ENCODE peak calls at places on chromosomes 13 and 19, in six cellular contexts. S, T, Y, Z, L and X are unnamed samples.

GRCh38 chr13:23889598-23890224 is 511 bp upstream of the MIPEP start:
- DNase-seq in L (no peak), Z (peak; percentile 15), Y (peak; percentile 3), S (no peak), T (no peak), X (no peak)

GRCh38 chr13:61142506-61142905 is 273.1 kb downstream of the PCDH20 start:
- DNase-seq in Y (no peak), L (no peak), S (no peak), T (no peak), Z (no peak), X (no peak)

GRCh38 chr13:100273138-100273537 is 184.2 kb downstream of the PCCA start:
- DNase-seq in Z (no peak), Y (no peak), S (no peak), T (no peak), L (no peak), X (no peak)

GRCh38 chr13:76630629-76631028 is 255.6 kb downstream of the KCTD12 start:
- DNase-seq in S (no peak), L (no peak), T (no peak), Z (no peak), Y (no peak), X (no peak)

GRCh38 chr19:31946491-31946890 is 398.9 kb upstream of the ZNF507 start:
- DNase-seq in T (no peak), L (peak; percentile 15), Y (no peak), Z (no peak), S (no peak), X (no peak)

GRCh38 chr13:40961224-40961623 is 57.9 kb downstream of the ELF1 start:
- DNase-seq in L (no peak), Y (no peak), Z (no peak), S (no peak), T (no peak), X (no peak)

GRCh38 chr13:102392810-102393209 is 9.0 kb downstream of the FGF14 start:
- DNase-seq in Y (no peak), T (no peak), L (no peak), S (no peak), Z (no peak), X (no peak)

GRCh38 chr19:13082192-13083007 is 20.3 kb downstream of the LYL1 start:
- DNase-seq in Z (peak; percentile 40), Y (peak; percentile 48), S (no peak), L (no peak), T (no peak), X (peak; percentile 69)

GRCh38 chr19:3382460-3383100 is 16.2 kb downstream of the NFIC start:
- DNase-seq in L (no peak), Z (no peak), Y (no peak), T (no peak), S (no peak), X (no peak)

GRCh38 chr19:48510421-48511268 is 990 bp downstream of the LMTK3 start:
- DNase-seq in L (peak; percentile 60), S (peak; percentile 73), T (peak; percentile 71), Z (peak; percentile 22), Y (peak; percentile 69), X (peak; percentile 85)

GRCh38 chr19:50154529-50154928 is 8.6 kb downstream of the IZUMO2 start:
- DNase-seq in Y (no peak), S (no peak), L (no peak), Z (no peak), T (no peak), X (no peak)

GRCh38 chr19:32307591-32307990 is 37.8 kb upstream of the ZNF507 start:
- DNase-seq in L (no peak), Y (no peak), S (no peak), Z (no peak), T (no peak), X (no peak)

GRCh38 chr19:45173816-45174215 is 4.2 kb downstream of the TRAPPC6A start:
- DNase-seq in Y (no peak), S (no peak), L (no peak), Z (peak; percentile 84), T (no peak), X (no peak)

GRCh38 chr19:42468273-42468796 is 25.6 kb upstream of the CXCL17 start:
- DNase-seq in S (no peak), Z (peak; percentile 44), T (peak; percentile 68), Y (no peak), L (no peak), X (no peak)

GRCh38 chr19:19170053-19170945 is at the start of gene MEF2B:
- DNase-seq in T (peak; percentile 87), Z (peak; percentile 20), S (peak; percentile 81), Y (peak; percentile 93), L (peak; percentile 81), X (peak; percentile 91)

GRCh38 chr19:7607874-7608560 is 12.4 kb downstream of the CAMSAP3 start:
- DNase-seq in Z (no peak), T (no peak), L (no peak), Y (no peak), S (no peak), X (no peak)

GRCh38 chr19:30854207-30854606 is 482.0 kb downstream of the ZNF536 start:
- DNase-seq in Y (no peak), T (no peak), S (no peak), Z (no peak), L (no peak), X (no peak)

GRCh38 chr13:105937451-105937850 is 598.0 kb downstream of the EFNB2 start:
- DNase-seq in L (no peak), Z (no peak), Y (no peak), T (no peak), S (no peak), X (no peak)

GRCh38 chr19:17933414-17934129 is 757 bp downstream of the CCDC124 start:
- DNase-seq in Y (no peak), Z (peak; percentile 29), L (no peak), T (no peak), S (no peak), X (no peak)

GRCh38 chr13:98157609-98158008 is 14.7 kb downstream of the FARP1 start:
- DNase-seq in Z (no peak), T (no peak), Y (no peak), S (no peak), L (no peak), X (no peak)

GRCh38 chr19:13096968-13097330 is 5.7 kb downstream of the LYL1 start:
- DNase-seq in L (peak; percentile 25), S (no peak), Z (no peak), Y (no peak), T (no peak), X (peak; percentile 46)

GRCh38 chr13:40031031-40031430 is 375.6 kb downstream of the COG6 start:
- DNase-seq in S (no peak), T (no peak), Z (peak; percentile 80), L (no peak), Y (no peak), X (no peak)

GRCh38 chr19:55549500-55550320 is 4.4 kb upstream of the SBK3 start:
- DNase-seq in S (no peak), T (peak; percentile 19), Z (peak; percentile 93), L (no peak), Y (no peak), X (peak; percentile 51)

GRCh38 chr13:41053384-41053826 is 7.9 kb upstream of the WBP4 start:
- DNase-seq in Y (no peak), L (no peak), S (no peak), T (no peak), Z (no peak), X (no peak)

GRCh38 chr19:294819-295686 is 3.9 kb upstream of the PLPP2 start:
- DNase-seq in L (no peak), S (no peak), T (peak; percentile 49), Z (no peak), Y (peak; percentile 55), X (peak; percentile 77)

GRCh38 chr13:106424805-106425204 is 110.7 kb downstream of the EFNB2 start:
- DNase-seq in L (no peak), Y (no peak), Z (no peak), S (no peak), T (no peak), X (no peak)

GRCh38 chr19:11005521-11005920 is 44.7 kb downstream of the SMARCA4 start:
- DNase-seq in L (no peak), Z (no peak), Y (no peak), T (no peak), S (no peak), X (no peak)

GRCh38 chr13:39417131-39417530 is 185.9 kb downstream of the LHFPL6 start:
- DNase-seq in S (no peak), T (no peak), Z (no peak), L (no peak), Y (peak; percentile 65), X (no peak)

GRCh38 chr19:2863818-2864217 is 3.3 kb upstream of the ZNF556 start:
- DNase-seq in Z (no peak), T (no peak), L (no peak), S (no peak), Y (no peak), X (no peak)

GRCh38 chr19:30076751-30077670 is 135.0 kb downstream of the URI1 start:
- DNase-seq in S (peak; percentile 13), L (no peak), Z (no peak), T (peak; percentile 3), Y (no peak), X (no peak)

GRCh38 chr19:15072930-15073647 is 8.9 kb upstream of the OR1I1 start:
- DNase-seq in S (no peak), L (no peak), T (no peak), Z (no peak), Y (no peak), X (no peak)

GRCh38 chr19:39155741-39156140 is 30.2 kb downstream of the PAK4 start:
- DNase-seq in Y (no peak), Z (no peak), T (no peak), S (no peak), L (no peak), X (no peak)

GRCh38 chr19:39154084-39154625 is 28.6 kb downstream of the PAK4 start:
- DNase-seq in L (no peak), S (no peak), T (no peak), Z (no peak), Y (no peak), X (no peak)

GRCh38 chr19:39156230-39156890 is 30.8 kb downstream of the PAK4 start:
- DNase-seq in T (no peak), L (no peak), Z (peak; percentile 20), S (no peak), Y (no peak), X (no peak)

GRCh38 chr19:39154626-39155100 is 29.1 kb downstream of the PAK4 start:
- DNase-seq in T (peak; percentile 67), S (no peak), Z (no peak), L (no peak), Y (no peak), X (no peak)

GRCh38 chr19:39155114-39155700 is 29.6 kb downstream of the PAK4 start:
- DNase-seq in Y (no peak), T (no peak), Z (no peak), S (no peak), L (no peak), X (peak; percentile 37)
- H3K4me1 ChIP-seq in Y (peaks cover 24% of the 10 kb centered on the region), T (peaks cover 45% of the 10 kb centered on the region), Z (peaks cover 17% of the 10 kb centered on the region), S (peaks cover 27% of the 10 kb centered on the region), L (peaks cover 2% of the 10 kb centered on the region), X (peaks cover 6% of the 10 kb centered on the region)

GRCh38 chr19:51891193-51891747 is 3.5 kb upstream of the ZNF577 start:
- DNase-seq in L (no peak), Y (no peak), Z (no peak), S (no peak), T (no peak), X (no peak)
- H3K9me3 ChIP-seq in L (peaks cover 72% of the 10 kb centered on the region), Y (peaks cover 11% of the 10 kb centered on the region), Z (peaks cover 41% of the 10 kb centered on the region), S (peaks cover 59% of the 10 kb centered on the region), T (peaks cover 74% of the 10 kb centered on the region), X (peaks cover 21% of the 10 kb centered on the region)

GRCh38 chr19:39745645-39746044 is 7.8 kb upstream of the CLC start:
- DNase-seq in T (no peak), L (no peak), Y (no peak), S (no peak), Z (no peak), X (no peak)
- H3K27me3 ChIP-seq in T (peaks cover 30% of the 10 kb centered on the region), L (peaks cover 42% of the 10 kb centered on the region), Y (no peaks in the 10 kb centered on the region), S (no peaks in the 10 kb centered on the region), Z (no peaks in the 10 kb centered on the region), X (no peaks in the 10 kb centered on the region)

GRCh38 chr13:113400621-113401451 is 36.9 kb upstream of the GRTP1 start:
- DNase-seq in L (peak; percentile 74), Y (peak; percentile 82), T (no peak), Z (no peak), S (no peak), X (peak; percentile 63)
- H3K4me1 ChIP-seq in L (peaks cover 22% of the 10 kb centered on the region), Y (peaks cover 44% of the 10 kb centered on the region), T (peaks cover 3% of the 10 kb centered on the region), Z (peaks cover 17% of the 10 kb centered on the region), S (no peaks in the 10 kb centered on the region), X (peaks cover 2% of the 10 kb centered on the region)